ENCODE peak calls at places on chromosomes 11 and 22, in six cellular contexts. R, O, L, X, Z and W are unnamed samples.

GRCh38 chr22:38469306-38469781 is 1.4 kb downstream of the KDELR3 start:
- DNase-seq in R (no peak), Z (no peak), X (no peak), L (no peak), O (no peak), W (no peak)

GRCh38 chr11:128450882-128451647 is 136.3 kb downstream of the ETS1 start:
- DNase-seq in X (no peak), O (no peak), Z (no peak), L (no peak), R (no peak), W (no peak)

GRCh38 chr11:17684550-17684949 is 34.8 kb upstream of the MYOD1 start:
- DNase-seq in L (no peak), X (no peak), Z (no peak), O (no peak), R (no peak), W (no peak)

GRCh38 chr11:48134221-48134922 is 82.2 kb upstream of the OR4B1 start:
- DNase-seq in L (no peak), O (no peak), R (no peak), X (no peak), Z (no peak), W (no peak)

GRCh38 chr11:100578966-100579365 is 108.1 kb upstream of the ARHGAP42 start:
- DNase-seq in X (peak; percentile 83), L (no peak), O (no peak), Z (peak; percentile 73), R (peak; percentile 35), W (no peak)

GRCh38 chr11:13963169-13963948 is 836 bp downstream of the SPON1 start:
- DNase-seq in R (no peak), O (peak; percentile 13), Z (peak; percentile 82), L (no peak), X (peak; percentile 39), W (no peak)

GRCh38 chr22:37623075-37624016 is 14.7 kb downstream of the GGA1 start:
- DNase-seq in L (no peak), R (peak; percentile 36), X (peak; percentile 57), Z (peak; percentile 94), O (peak; percentile 66), W (peak; percentile 28)

GRCh38 chr11:65663634-65664200 is 1.0 kb upstream of the RELA start:
- DNase-seq in R (no peak), O (no peak), Z (no peak), X (peak; percentile 70), L (no peak), W (no peak)

GRCh38 chr11:112555491-112556364 is 295.1 kb upstream of the PLET1 start:
- DNase-seq in R (peak; percentile 8), X (peak; percentile 33), Z (peak; percentile 95), O (peak; percentile 73), L (peak; percentile 16), W (peak; percentile 28)

GRCh38 chr22:30127749-30128166 is 47.5 kb downstream of the HORMAD2 start:
- DNase-seq in Z (no peak), R (peak; percentile 67), X (peak; percentile 43), O (no peak), L (no peak), W (no peak)

GRCh38 chr11:44096360-44097188 is 1.1 kb downstream of the EXT2 start:
- DNase-seq in X (no peak), Z (no peak), R (peak; percentile 9), O (no peak), L (no peak), W (peak; percentile 35)

GRCh38 chr11:76724162-76724768 is 53.7 kb upstream of the LRRC32 start:
- DNase-seq in X (no peak), L (no peak), O (peak; percentile 29), R (no peak), Z (peak; percentile 84), W (no peak)

GRCh38 chr11:108975641-108976071 is 310.8 kb downstream of the DDX10 start:
- DNase-seq in L (no peak), X (no peak), R (no peak), Z (no peak), O (no peak), W (no peak)

GRCh38 chr11:296976-297665 is 2.2 kb downstream of the IFITM5 start:
- DNase-seq in L (no peak), Z (peak; percentile 35), O (no peak), R (no peak), X (no peak), W (no peak)

GRCh38 chr22:38214248-38215056 is 12.7 kb downstream of the MAFF start:
- DNase-seq in R (peak; percentile 71), X (peak; percentile 65), Z (peak; percentile 95), O (peak; percentile 44), L (no peak), W (no peak)

GRCh38 chr11:86160546-86161149 is 83.9 kb upstream of the EED start:
- DNase-seq in L (no peak), R (no peak), O (no peak), X (no peak), Z (no peak), W (peak; percentile 77)

GRCh38 chr11:17257200-17257599 is 19.3 kb upstream of the NUCB2 start:
- DNase-seq in Z (no peak), R (peak; percentile 13), O (no peak), L (no peak), X (peak; percentile 81), W (peak; percentile 60)

GRCh38 chr11:62472063-62472884 is 53.4 kb downstream of the SCGB1A1 start:
- DNase-seq in R (peak; percentile 32), O (no peak), X (peak; percentile 74), L (no peak), Z (no peak), W (peak; percentile 26)

GRCh38 chr22:29617922-29618629 is 14.6 kb downstream of the NF2 start:
- DNase-seq in X (peak; percentile 57), Z (no peak), R (peak; percentile 43), L (no peak), O (no peak), W (peak; percentile 59)

GRCh38 chr11:22491826-22492225 is 133.8 kb downstream of the FANCF start:
- DNase-seq in R (peak; percentile 55), Z (no peak), L (peak; percentile 86), X (no peak), O (no peak), W (no peak)

GRCh38 chr11:100981196-100981824 is 148.3 kb downstream of the PGR start:
- DNase-seq in X (no peak), Z (no peak), R (no peak), L (no peak), O (no peak), W (no peak)

GRCh38 chr11:7690648-7691047 is 15.6 kb downstream of the OVCH2 start:
- DNase-seq in O (no peak), X (peak; percentile 59), L (peak; percentile 56), Z (no peak), R (peak; percentile 19), W (no peak)

GRCh38 chr11:64685536-64685935 is 37.5 kb downstream of the NRXN2 start:
- DNase-seq in R (no peak), L (no peak), X (no peak), Z (no peak), O (no peak), W (no peak)

GRCh38 chr22:41354979-41355378 is 26.8 kb upstream of the TEF start:
- DNase-seq in L (no peak), Z (no peak), O (no peak), R (no peak), X (no peak), W (no peak)
- TF ChIP-seq CTCF in L (no peak), Z (no peak), O (no peak), R (no peak), X (no peak), W (no peak)

GRCh38 chr22:36351921-36352774 is 35.6 kb downstream of the MYH9 start:
- DNase-seq in X (peak; percentile 77), L (no peak), Z (peak; percentile 51), O (no peak), R (no peak), W (no peak)

GRCh38 chr22:36348760-36349159 is 39.0 kb downstream of the MYH9 start:
- DNase-seq in L (no peak), O (no peak), X (no peak), Z (no peak), R (no peak), W (no peak)

GRCh38 chr22:36352775-36353507 is 34.8 kb downstream of the MYH9 start:
- DNase-seq in L (no peak), R (peak; percentile 93), X (peak; percentile 93), Z (no peak), O (peak; percentile 58), W (no peak)

GRCh38 chr22:36349726-36350125 is 38.0 kb downstream of the MYH9 start:
- DNase-seq in X (no peak), O (no peak), R (peak; percentile 83), Z (no peak), L (no peak), W (no peak)

DNA sequence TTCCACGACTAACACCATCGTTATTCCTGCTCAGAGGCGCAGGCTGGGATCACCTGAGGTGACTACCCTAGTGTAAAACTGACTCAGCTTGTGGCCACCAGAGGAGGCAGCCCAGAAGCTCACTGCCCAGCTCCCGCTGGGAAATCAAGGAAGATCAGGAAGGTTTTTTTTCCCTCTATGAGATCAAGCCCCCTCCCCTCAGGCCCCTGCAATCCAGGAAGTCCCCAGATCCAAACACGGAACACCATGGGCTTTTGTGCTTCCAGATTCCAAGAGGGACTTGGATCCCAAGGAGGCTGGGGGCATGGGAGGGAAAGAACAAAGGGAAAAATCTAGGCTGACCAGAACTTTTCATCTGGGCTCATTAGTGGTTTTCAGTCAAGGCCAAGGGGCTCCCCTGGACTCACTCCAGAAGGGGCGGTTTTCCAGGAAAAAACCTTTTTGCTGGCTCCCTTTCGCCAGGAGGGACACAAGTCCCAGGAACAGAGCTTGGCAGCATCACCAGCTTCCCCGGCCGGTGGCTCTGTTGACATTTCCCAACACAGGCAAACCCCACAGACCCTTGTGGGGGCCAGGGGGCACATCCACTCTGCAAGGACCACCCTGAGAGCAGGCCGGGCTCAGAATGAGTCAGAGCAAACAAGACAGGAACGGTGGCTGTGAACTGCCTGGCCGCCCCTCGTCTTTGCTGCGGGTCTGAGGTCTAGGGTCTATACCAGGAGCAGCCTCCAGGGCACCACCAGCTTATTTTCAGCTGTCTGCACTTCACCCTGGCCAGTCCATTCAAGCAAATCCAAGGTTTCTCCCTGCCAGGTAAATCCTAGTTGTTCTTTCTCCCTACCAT is 36.8 kb downstream of the MYH9 start:
- DNase-seq in O (peak; percentile 33), R (peak; percentile 90), Z (peak; percentile 75), X (peak; percentile 82), L (no peak), W (peak; percentile 67)
- TF ChIP-seq CTCF in O (peak; percentile 32), R (peak; percentile 24), Z (peak; percentile 52), X (peak; percentile 33), L (no peak), W (no peak)

DNA sequence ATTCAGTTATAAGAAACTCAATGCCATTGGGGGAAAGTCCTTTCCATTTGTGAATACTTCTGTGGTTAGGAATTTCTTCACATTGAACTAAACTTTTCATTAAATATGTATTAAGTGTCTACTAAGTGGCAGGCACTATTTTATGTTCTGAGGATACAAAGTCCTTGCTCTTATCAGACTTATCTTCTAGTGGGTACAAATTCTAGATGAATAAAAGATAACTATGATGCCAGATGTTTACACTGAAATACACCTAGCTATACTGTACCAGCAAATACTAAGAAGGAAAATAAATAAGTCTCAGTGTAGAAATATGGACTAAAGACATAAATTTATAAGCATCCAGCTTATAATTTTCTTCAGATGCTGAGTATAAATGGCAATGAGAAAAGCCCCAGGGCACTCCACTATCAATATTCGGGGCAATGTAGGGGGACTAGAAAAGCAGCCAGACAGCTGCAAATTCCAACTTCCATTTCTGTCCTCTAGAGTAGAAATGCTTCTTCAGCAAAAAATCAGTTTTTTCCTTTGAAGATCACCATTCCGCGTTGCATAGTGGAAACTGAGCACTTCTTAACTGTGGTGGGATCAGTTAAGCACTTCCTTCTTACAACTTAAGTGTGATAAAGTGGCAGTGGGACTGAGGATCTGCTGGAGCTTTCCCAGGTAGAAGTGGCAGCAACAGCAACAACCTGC is 11.8 kb upstream of the BIRC3 start:
- DNase-seq in Z (no peak), O (no peak), R (no peak), X (no peak), L (no peak), W (no peak)
- TF ChIP-seq CTCF in Z (no peak), O (no peak), R (no peak), X (no peak), L (no peak), W (no peak)

GRCh38 chr11:134374891-134375550 is 37.0 kb downstream of the B3GAT1 start:
- DNase-seq in R (no peak), X (no peak), Z (no peak), L (no peak), O (no peak), W (no peak)
- TF ChIP-seq CTCF in R (no peak), X (no peak), Z (no peak), L (no peak), O (no peak), W (no peak)